ENCODE peak calls at places on chromosomes 11 and 22, in four cellular contexts. D is ELR; Y is stimulated activated CD4-positive, alpha-beta T cell treated with anti-CD3 and anti-CD28 coated beads, TNF-alpha, amount 100 ng/mL, for 4 hours; S is prostate gland. U is an unnamed sample.
A peak's percentile ranks its signal among the peaks of the same experiment; 100 is the strongest.

GRCh38 chr22:36237462-36238347 is 1.6 kb downstream of the APOL2 start:
- DNase-seq in D (peak; percentile 25), Y (no peak), S (no peak), U (no peak)

GRCh38 chr11:74144592-74144991 is 26.2 kb downstream of the C2CD3 start:
- DNase-seq in D (no peak), Y (no peak), S (no peak), U (no peak)

GRCh38 chr11:45209904-45210699 is 63.7 kb downstream of the PRDM11 start:
- DNase-seq in D (no peak), Y (no peak), S (peak; percentile 78), U (no peak)

GRCh38 chr11:128463386-128463829 is 124.0 kb downstream of the ETS1 start:
- DNase-seq in D (no peak), Y (no peak), S (no peak), U (peak; percentile 79)

GRCh38 chr11:17294033-17294432 is 17.5 kb downstream of the NUCB2 start:
- DNase-seq in D (no peak), Y (no peak), S (no peak), U (no peak)

GRCh38 chr22:44723801-44724200 is 21.8 kb downstream of the PRR5 start:
- DNase-seq in D (peak; percentile 47), Y (no peak), S (no peak), U (peak; percentile 48)

GRCh38 chr11:14812776-14813175 is 79.3 kb downstream of the CYP2R1 start:
- DNase-seq in D (no peak), Y (no peak), S (no peak), U (no peak)

GRCh38 chr11:1751521-1751921 is 1.1 kb upstream of the IFITM10 start:
- DNase-seq in D (no peak), Y (no peak), S (no peak), U (no peak)

GRCh38 chr11:48063424-48063978 is 83.1 kb downstream of the PTPRJ start:
- DNase-seq in D (peak; percentile 95), Y (no peak), S (no peak), U (peak; percentile 83)

GRCh38 chr11:79108851-79109250 is 332.0 kb downstream of the TENM4 start:
- DNase-seq in D (no peak), Y (no peak), S (no peak), U (no peak)

GRCh38 chr11:60005360-60005759 is 11.6 kb upstream of the OOSP4B start:
- DNase-seq in D (peak; percentile 76), Y (no peak), S (no peak), U (peak; percentile 66)

GRCh38 chr11:105389952-105390351 is 219.9 kb upstream of the GRIA4 start:
- DNase-seq in D (no peak), Y (no peak), S (no peak), U (no peak)

GRCh38 chr11:79101736-79102135 is 339.1 kb downstream of the TENM4 start:
- DNase-seq in D (no peak), Y (no peak), S (peak; percentile 49), U (no peak)

GRCh38 chr22:29266564-29267461 is 968 bp downstream of the RHBDD3 start:
- DNase-seq in D (peak; percentile 35), Y (no peak), S (no peak), U (no peak)

GRCh38 chr11:124301482-124301881 is 12.3 kb downstream of the OR8D1 start:
- DNase-seq in D (peak; percentile 61), Y (no peak), S (no peak), U (no peak)

GRCh38 chr22:17792854-17793434 is 18.7 kb upstream of the BID start:
- DNase-seq in D (no peak), Y (no peak), S (no peak), U (no peak)

GRCh38 chr22:27668828-27669797 is 132.4 kb downstream of the MN1 start:
- DNase-seq in D (peak; percentile 78), Y (no peak), S (no peak), U (peak; percentile 93)

GRCh38 chr22:19769393-19769715 is 8.8 kb downstream of the TBX1 start:
- DNase-seq in D (no peak), Y (no peak), S (no peak), U (no peak)

GRCh38 chr22:48744283-48744641 is 1083.4 kb downstream of the BRD1 start:
- DNase-seq in D (no peak), Y (no peak), S (no peak), U (no peak)

GRCh38 chr11:71364176-71364671 is 84.0 kb downstream of the DHCR7 start:
- DNase-seq in D (no peak), Y (no peak), S (no peak), U (no peak)

GRCh38 chr11:76629133-76629852 is 41.3 kb downstream of the LRRC32 start:
- DNase-seq in D (peak; percentile 55), Y (no peak), S (no peak), U (no peak)

GRCh38 chr11:35792846-35793192 is 130.2 kb downstream of the TRIM44 start:
- DNase-seq in D (no peak), Y (no peak), S (no peak), U (no peak)

GRCh38 chr22:31089101-31090100 is 8.3 kb downstream of the SMTN start:
- DNase-seq in D (peak; percentile 55), Y (no peak), S (no peak), U (no peak)

GRCh38 chr22:33476716-33477115 is 418.5 kb upstream of the SYN3 start:
- DNase-seq in D (no peak), Y (no peak), S (no peak), U (peak; percentile 2)

GRCh38 chr22:46538816-46539163 is 1.4 kb upstream of the CELSR1 start:
- DNase-seq in D (peak; percentile 80), Y (no peak), S (no peak), U (peak; percentile 39)

GRCh38 chr11:130127509-130127908 is 32.1 kb upstream of the ST14 start:
- DNase-seq in D (no peak), Y (no peak), S (no peak), U (no peak)

GRCh38 chr11:31236052-31236652 is 133.4 kb downstream of the DCDC1 start:
- DNase-seq in D (peak; percentile 37), Y (no peak), S (no peak), U (no peak)

GRCh38 chr22:39431216-39431801 is 25.5 kb upstream of the MGAT3 start:
- DNase-seq in D (no peak), Y (no peak), S (no peak), U (no peak)

GRCh38 chr11:24161587-24161986 is 335.3 kb upstream of the LUZP2 start:
- DNase-seq in D (no peak), Y (no peak), S (no peak), U (no peak)

GRCh38 chr11:9688716-9689511 is 25.0 kb downstream of the SWAP70 start:
- DNase-seq in D (peak; percentile 88), Y (no peak), S (peak; percentile 24), U (peak; percentile 88)

GRCh38 chr11:113991170-113991569 is 16.3 kb downstream of the HTR3A start:
- DNase-seq in D (peak; percentile 25), Y (no peak), S (no peak), U (no peak)

GRCh38 chr22:37228106-37229011 is 15.7 kb downstream of the RAC2 start:
- DNase-seq in D (peak; percentile 63), Y (no peak), S (no peak), U (peak; percentile 58)

GRCh38 chr22:28999510-29000224 is 62.0 kb downstream of the C22orf31 start:
- DNase-seq in D (no peak), Y (no peak), S (no peak), U (no peak)

GRCh38 chr22:35334010-35334409 is 34.3 kb downstream of the TOM1 start:
- DNase-seq in D (no peak), Y (no peak), S (no peak), U (no peak)

GRCh38 chr11:36089920-36090319 is 146.1 kb downstream of the LDLRAD3 start:
- DNase-seq in D (no peak), Y (no peak), S (no peak), U (no peak)

GRCh38 chr11:120775986-120776682 is 247.8 kb upstream of the TBCEL start:
- DNase-seq in D (no peak), Y (no peak), S (no peak), U (no peak)

GRCh38 chr11:85884581-85885021 is 29.4 kb downstream of the CCDC83 start:
- DNase-seq in D (peak; percentile 16), Y (no peak), S (no peak), U (peak; percentile 14)

GRCh38 chr11:12050911-12051667 is 42.7 kb upstream of the DKK3 start:
- DNase-seq in D (no peak), Y (no peak), S (no peak), U (no peak)

GRCh38 chr11:35714882-35715612 is 52.5 kb downstream of the TRIM44 start:
- DNase-seq in D (peak; percentile 60), Y (no peak), S (no peak), U (peak; percentile 44)

GRCh38 chr11:29022676-29023075 is 914.5 kb downstream of the METTL15 start:
- DNase-seq in D (peak; percentile 16), Y (no peak), S (no peak), U (no peak)